ENCODE peak calls at places on chromosomes 2 and 18, in eight cellular contexts. R is NCI-H446; N is RWPE1; Z is NCI-H1092 treated with DMSO at 0.1 percent for 48 hours; K is T-cell; Y is activated CD4-positive, alpha-beta T cell treated with anti-CD3 and anti-CD28 coated beads, Interleukin-2, amount 50 U/mL, for 48 hours; P is effector memory CD8-positive, alpha-beta T cell; M is GM13977. I is an unnamed sample.

GRCh38 chr2:218444692-218445357 is 25.9 kb downstream of the VIL1 start:
- DNase-seq in Z (no peak), M (no peak), Y (no peak), R (no peak), N (no peak), K (no peak), P (no peak), I (no peak)

GRCh38 chr2:42117923-42118758 is 51.0 kb upstream of the EML4 start:
- DNase-seq in P (no peak), Y (no peak), K (no peak), M (no peak), Z (no peak), N (no peak), R (no peak), I (no peak)

GRCh38 chr18:52716926-52717325 is 376.9 kb downstream of the DCC start:
- DNase-seq in Z (peak; percentile 14), M (no peak), P (no peak), K (no peak), Y (no peak), N (peak; percentile 1), R (no peak), I (no peak)

GRCh38 chr2:134087371-134087921 is 166.4 kb upstream of the MGAT5 start:
- DNase-seq in Y (no peak), K (no peak), P (no peak), Z (no peak), R (no peak), N (no peak), M (peak; percentile 41), I (no peak)

GRCh38 chr2:96729748-96730147 is 10.1 kb downstream of the LMAN2L start:
- DNase-seq in N (no peak), P (no peak), Y (no peak), Z (no peak), R (no peak), M (no peak), K (no peak), I (no peak)

GRCh38 chr2:70948350-70949003 is 12.8 kb downstream of the ATP6V1B1 start:
- DNase-seq in P (peak; percentile 78), Y (peak; percentile 86), M (peak; percentile 83), N (peak; percentile 80), K (peak; percentile 75), R (peak; percentile 81), Z (peak; percentile 30), I (peak; percentile 89)

GRCh38 chr2:130882111-130882510 is 45.4 kb downstream of the ARHGEF4 start:
- DNase-seq in Z (no peak), Y (no peak), R (no peak), M (no peak), P (no peak), N (peak; percentile 78), K (no peak), I (no peak)

GRCh38 chr18:34723143-34723542 is 13.0 kb downstream of the DTNA start:
- DNase-seq in Z (no peak), N (no peak), K (no peak), R (no peak), M (no peak), P (no peak), Y (no peak), I (no peak)

GRCh38 chr2:7154666-7155065 is 237.5 kb downstream of the RNF144A start:
- DNase-seq in M (no peak), Y (no peak), N (no peak), K (no peak), R (no peak), P (no peak), Z (no peak), I (no peak)

GRCh38 chr18:49473721-49474120 is 13.3 kb upstream of the DYM start:
- DNase-seq in Y (no peak), R (no peak), N (no peak), Z (no peak), K (no peak), P (no peak), M (no peak), I (no peak)

GRCh38 chr2:239835056-239835455 is 190.1 kb downstream of the NDUFA10 start:
- DNase-seq in Z (no peak), P (no peak), K (no peak), Y (no peak), R (no peak), M (no peak), N (no peak), I (no peak)

I was measured in stimulated activated naive CD8-positive, alpha-beta T cell treated with anti-CD3 and anti-CD28 coated beads, Interleukin-15, Interleukin-2, amounts not matched to agents 100 U/mL and 50 U/mL, for 24 hours.